ENCODE peak calls at places on chromosome 12, in four cellular contexts. K is NT2/D1, H is GM23248, V is IMR-90. R is an unnamed sample.

GRCh38 chr12:63906876-63907275 is 62.4 kb downstream of the SRGAP1 start:
- DNase-seq in K (no peak), H (no peak), V (no peak), R (no peak)

GRCh38 chr12:105264771-105265170 is 28.8 kb upstream of the APPL2 start:
- DNase-seq in K (no peak), H (no peak), V (no peak), R (no peak)

GRCh38 chr12:93526786-93527428 is 45.6 kb upstream of the SOCS2 start:
- DNase-seq in K (no peak), H (peak), V (peak), R (no peak)

GRCh38 chr12:34333337-34333736 is 311.0 kb downstream of the ALG10 start:
- DNase-seq in K (no peak), H (no peak), V (no peak), R (no peak)

GRCh38 chr12:11321980-11322379 is 11.7 kb upstream of the PRB4 start:
- DNase-seq in K (no peak), H (peak), V (no peak), R (no peak)

GRCh38 chr12:70398862-70399261 is 32.8 kb downstream of the KCNMB4 start:
- DNase-seq in K (no peak), H (no peak), V (no peak), R (no peak)

GRCh38 chr12:117092886-117093285 is 6.3 kb downstream of the TESC start:
- DNase-seq in K (no peak), H (no peak), V (no peak), R (no peak)

GRCh38 chr12:57726151-57726883 is 12.2 kb downstream of the AGAP2 start:
- DNase-seq in K (peak), H (peak), V (peak), R (no peak)

GRCh38 chr12:69468237-69469026 is 1.8 kb upstream of the FRS2 start:
- DNase-seq in K (peak), H (peak), V (no peak), R (no peak)

GRCh38 chr12:125406131-125406530 is 340.9 kb downstream of the AACS start:
- DNase-seq in K (no peak), H (no peak), V (no peak), R (no peak)

GRCh38 chr12:9406564-9407424 is 198.6 kb upstream of the PZP start:
- DNase-seq in K (no peak), H (no peak), V (no peak), R (no peak)

GRCh38 chr12:53063708-53064612 is 14.1 kb downstream of the TNS2 start:
- DNase-seq in K (no peak), H (peak), V (peak), R (no peak)

DNA sequence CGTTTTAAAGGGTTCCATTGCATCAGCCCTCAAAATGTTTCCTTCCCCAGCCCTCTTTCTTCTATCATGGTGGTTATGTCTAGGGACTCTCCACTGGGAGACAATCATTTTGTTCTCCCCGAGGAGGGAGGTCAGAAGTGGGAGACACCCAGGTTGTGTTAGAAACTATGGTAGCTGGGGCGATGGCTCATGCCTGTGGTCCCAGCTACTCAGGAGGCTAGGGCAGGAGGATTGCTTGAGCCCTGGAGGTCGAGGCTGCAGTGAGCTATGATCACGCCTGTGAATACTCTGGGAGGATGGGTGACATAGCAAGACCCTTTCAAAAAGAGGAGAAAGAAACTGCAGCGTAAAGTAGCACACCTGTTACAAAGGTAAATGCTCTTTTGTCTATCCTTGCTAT is 13.0 kb upstream of the LRRC23 start:
- DNase-seq in K (no peak), H (no peak), V (no peak), R (no peak)
- H3K4me3 ChIP-seq in K (peak), H (peak), V (peak), R (peak)

GRCh38 chr12:130714591-130715149 is 1.4 kb downstream of the RIMBP2 start:
- DNase-seq in K (no peak), H (no peak), V (no peak), R (no peak)
- H3K4me3 ChIP-seq in K (peak), H (no peak), V (no peak), R (no peak)

DNA sequence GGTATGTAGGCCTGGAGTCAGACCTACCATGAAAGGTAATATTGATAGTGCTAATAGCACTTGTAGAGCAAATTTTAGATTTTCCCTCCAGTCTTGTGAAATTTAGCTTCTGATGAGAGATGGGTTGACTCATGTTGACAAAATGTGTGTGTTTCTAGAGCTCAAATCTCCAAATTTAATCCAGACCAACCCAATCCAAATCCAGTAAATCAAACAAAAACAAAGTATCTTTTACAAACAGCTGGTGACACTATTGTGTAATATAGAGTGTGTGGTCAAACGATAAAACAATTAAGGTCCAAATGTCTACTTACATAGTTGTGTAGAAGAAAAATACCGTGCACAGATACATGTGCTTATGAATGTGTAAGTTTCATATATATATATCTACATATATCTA is 63.4 kb upstream of the KITLG start:
- DNase-seq in K (no peak), H (peak), V (peak), R (no peak)
- H3K4me3 ChIP-seq in K (no peak), H (no peak), V (no peak), R (no peak)

GRCh38 chr12:112409906-112410244 is 470 bp upstream of the RPL6 start:
- DNase-seq in K (no peak), H (no peak), V (no peak), R (no peak)
- H3K4me3 ChIP-seq in K (no peak), H (peak), V (no peak), R (peak)

DNA sequence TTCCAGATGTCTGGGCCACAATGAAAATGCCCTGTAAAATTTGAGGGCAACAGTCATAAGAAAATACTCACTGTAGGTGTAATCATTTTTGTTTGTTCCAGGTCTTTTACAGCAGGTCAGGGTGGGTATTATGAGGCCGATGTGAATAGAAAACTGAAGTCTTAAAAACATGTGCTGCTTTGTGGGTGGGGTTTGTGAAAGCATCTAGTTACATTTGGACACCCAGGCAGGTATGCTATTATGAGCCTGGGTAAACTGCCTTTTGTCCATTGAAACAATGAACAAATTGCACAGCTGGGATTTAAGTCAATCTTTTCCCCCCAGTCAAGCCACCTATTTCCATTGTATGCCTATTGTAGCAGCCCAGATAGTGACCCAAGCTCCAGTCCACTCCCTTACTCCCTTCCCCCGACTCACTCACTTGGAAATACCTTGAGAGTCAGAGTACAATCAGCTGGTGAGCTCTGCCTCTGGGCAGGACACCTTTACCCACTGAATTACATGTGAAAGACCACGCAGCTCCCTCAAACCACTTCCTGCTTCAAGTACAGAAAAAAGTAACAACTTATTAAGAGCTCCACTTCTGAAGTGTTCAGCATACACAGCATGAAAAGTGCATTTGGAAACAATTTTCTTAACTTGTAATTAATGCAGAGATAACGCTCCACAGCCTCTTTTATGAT is 1.8 kb downstream of the IGF1 start:
- DNase-seq in K (peak), H (no peak), V (no peak), R (no peak)
- H3K4me3 ChIP-seq in K (no peak), H (peak), V (no peak), R (no peak)